ENCODE peak calls at places on chromosomes 3 and 15, in six cellular contexts. W is A549, F is ovary, H is body of pancreas, P is NB4, B is HCT116. N is an unnamed sample.

GRCh38 chr3:196063456-196063855 is 18.4 kb downstream of the TFRC start:
- DNase-seq in W (no peak), F (no peak), H (no peak), P (no peak), B (no peak), N (no peak)

GRCh38 chr3:105899528-105899927 is 30.7 kb upstream of the CBLB start:
- DNase-seq in W (peak; percentile 25), F (no peak), H (no peak), P (no peak), B (no peak), N (no peak)

GRCh38 chr15:75598361-75598760 is 19.2 kb upstream of the PTPN9 start:
- DNase-seq in W (no peak), F (no peak), H (no peak), P (no peak), B (no peak), N (no peak)

GRCh38 chr3:23113455-23114171 is 89.5 kb upstream of the UBE2E2 start:
- DNase-seq in W (peak; percentile 25), F (no peak), H (no peak), P (peak; percentile 78), B (no peak), N (peak; percentile 86)

GRCh38 chr3:185420762-185421161 is 57.8 kb downstream of the MAP3K13 start:
- DNase-seq in W (peak; percentile 7), F (no peak), H (peak; percentile 88), P (peak; percentile 4), B (no peak), N (peak; percentile 18)

GRCh38 chr3:129539201-129539600 is 3.8 kb upstream of the H1-8 start:
- DNase-seq in W (no peak), F (no peak), H (no peak), P (no peak), B (no peak), N (no peak)

GRCh38 chr15:50911001-50911400 is 2.5 kb downstream of the AP4E1 start:
- DNase-seq in W (no peak), F (no peak), H (no peak), P (peak; percentile 7), B (no peak), N (no peak)

GRCh38 chr15:55586808-55587207 is 1.3 kb downstream of the PYGO1 start:
- DNase-seq in W (peak; percentile 9), F (no peak), H (no peak), P (no peak), B (no peak), N (no peak)

GRCh38 chr3:38000965-38001455 is 10.4 kb downstream of the VILL start:
- DNase-seq in W (no peak), F (peak; percentile 7), H (no peak), P (no peak), B (no peak), N (no peak)

GRCh38 chr3:115348391-115348790 is 201.3 kb upstream of the ZBTB20 start:
- DNase-seq in W (no peak), F (no peak), H (no peak), P (no peak), B (no peak), N (no peak)

GRCh38 chr3:135851201-135852061 is 114.1 kb upstream of the PPP2R3A start:
- DNase-seq in W (no peak), F (no peak), H (no peak), P (no peak), B (no peak), N (no peak)

GRCh38 chr3:30779686-30780287 is 114.7 kb downstream of the GADL1 start:
- DNase-seq in W (peak; percentile 38), F (no peak), H (peak; percentile 18), P (peak; percentile 52), B (peak; percentile 16), N (no peak)

GRCh38 chr3:186823391-186823790 is 17.1 kb upstream of the RFC4 start:
- DNase-seq in W (no peak), F (no peak), H (no peak), P (no peak), B (no peak), N (no peak)

GRCh38 chr3:134471521-134472193 is 14.1 kb downstream of the ANAPC13 start:
- DNase-seq in W (peak; percentile 72), F (no peak), H (no peak), P (no peak), B (no peak), N (no peak)

GRCh38 chr3:30531017-30531570 is 75.3 kb upstream of the TGFBR2 start:
- DNase-seq in W (no peak), F (no peak), H (no peak), P (no peak), B (no peak), N (no peak)

GRCh38 chr15:45378149-45378912 is at the start of gene GATM:
- DNase-seq in W (peak; percentile 78), F (peak; percentile 82), H (peak; percentile 86), P (peak; percentile 38), B (no peak), N (peak; percentile 94)

GRCh38 chr3:152505926-152506325 is 237.2 kb downstream of the MBNL1 start:
- DNase-seq in W (no peak), F (no peak), H (no peak), P (no peak), B (no peak), N (no peak)

GRCh38 chr3:71532639-71533395 is 50.7 kb downstream of the FOXP1 start:
- DNase-seq in W (peak; percentile 17), F (no peak), H (no peak), P (peak; percentile 38), B (no peak), N (peak; percentile 36)

GRCh38 chr3:110686691-110687090 is 384.9 kb upstream of the NECTIN3 start:
- DNase-seq in W (no peak), F (no peak), H (no peak), P (no peak), B (no peak), N (no peak)

GRCh38 chr3:150349314-150350097 is 58.6 kb upstream of the TSC22D2 start:
- DNase-seq in W (peak; percentile 40), F (no peak), H (no peak), P (no peak), B (no peak), N (no peak)

GRCh38 chr15:67066041-67067021 is 929 bp downstream of the SMAD3 start:
- DNase-seq in W (no peak), F (peak; percentile 34), H (peak; percentile 46), P (no peak), B (no peak), N (no peak)

GRCh38 chr15:90001062-90001682 is at the start of gene ZNF710:
- DNase-seq in W (peak; percentile 58), F (peak; percentile 68), H (peak; percentile 60), P (peak; percentile 73), B (no peak), N (peak; percentile 85)
- TF ChIP-seq POLR2A in W (peak; percentile 30), F (no peak), H (peak; percentile 15), P (peak; percentile 7), B (peak; percentile 6), N (no peak)

GRCh38 chr3:155738580-155739076 is 6.2 kb downstream of the PLCH1 start:
- DNase-seq in W (no peak), F (no peak), H (no peak), P (no peak), B (no peak), N (no peak)

GRCh38 chr3:155741598-155741997 is 3.3 kb downstream of the PLCH1 start:
- DNase-seq in W (no peak), F (no peak), H (no peak), P (no peak), B (no peak), N (no peak)

GRCh38 chr3:155737844-155738460 is 6.9 kb downstream of the PLCH1 start:
- DNase-seq in W (peak; percentile 95), F (no peak), H (peak; percentile 82), P (peak; percentile 63), B (peak; percentile 75), N (no peak)

GRCh38 chr3:155741081-155741480 is 3.8 kb downstream of the PLCH1 start:
- DNase-seq in W (no peak), F (no peak), H (no peak), P (no peak), B (no peak), N (no peak)

GRCh38 chr3:155739154-155739553 is 5.7 kb downstream of the PLCH1 start:
- DNase-seq in W (peak; percentile 51), F (no peak), H (no peak), P (peak; percentile 25), B (no peak), N (no peak)
- TF ChIP-seq CTCF in W (peak; percentile 37), F (no peak), H (no peak), P (no peak), B (peak; percentile 3), N (no peak)

GRCh38 chr15:98549003-98549402 is 99.3 kb upstream of the IGF1R start:
- DNase-seq in W (no peak), F (no peak), H (no peak), P (no peak), B (no peak), N (no peak)
- H3K4me3 ChIP-seq in W (peak overlapping the region; percentile 60), F (peak overlapping the region; percentile 52), H (no peak overlapping the region), P (no peak overlapping the region), B (no peak overlapping the region), N (no peak overlapping the region)

GRCh38 chr15:72749700-72750099 is 33.9 kb downstream of the ADPGK start:
- DNase-seq in W (no peak), F (no peak), H (no peak), P (no peak), B (no peak), N (no peak)
- TF ChIP-seq POLR2A in W (no peak), F (no peak), H (no peak), P (no peak), B (no peak), N (no peak)

GRCh38 chr3:54843352-54843751 is 84.5 kb downstream of the LRTM1 start:
- DNase-seq in W (no peak), F (no peak), H (no peak), P (no peak), B (no peak), N (no peak)

GRCh38 chr3:54835701-54836100 is 92.2 kb downstream of the LRTM1 start:
- DNase-seq in W (no peak), F (no peak), H (no peak), P (no peak), B (no peak), N (no peak)

GRCh38 chr3:54841461-54841860 is 86.4 kb downstream of the LRTM1 start:
- DNase-seq in W (no peak), F (no peak), H (no peak), P (no peak), B (no peak), N (no peak)

GRCh38 chr3:54836876-54837275 is 91.0 kb downstream of the LRTM1 start:
- DNase-seq in W (no peak), F (no peak), H (no peak), P (no peak), B (no peak), N (no peak)

GRCh38 chr3:54837964-54838363 is 89.9 kb downstream of the LRTM1 start:
- DNase-seq in W (no peak), F (no peak), H (no peak), P (peak; percentile 28), B (no peak), N (no peak)
- TF ChIP-seq CTCF in W (no peak), F (no peak), H (no peak), P (peak; percentile 31), B (no peak), N (no peak)

GRCh38 chr3:48560648-48561018 is 2.9 kb downstream of the UCN2 start:
- DNase-seq in W (no peak), F (no peak), H (no peak), P (peak; percentile 75), B (no peak), N (no peak)
- H3K4me3 ChIP-seq in W (no peak overlapping the region), F (peak overlapping the region; percentile 11), H (no peak overlapping the region), P (peak overlapping the region; percentile 61), B (peak overlapping the region; percentile 2), N (no peak overlapping the region)

N was measured in lower leg skin.